ENCODE peak calls at places on chromosomes 16 and 17, in four cellular contexts. Z is K562, N is GM12878, J is HCT116. Q is an unnamed sample.

GRCh38 chr16:81214745-81215166 is 23.7 kb upstream of the BCO1 start:
- DNase-seq in Z (peak; percentile 64), N (no peak), J (peak; percentile 37), Q (peak; percentile 65)

GRCh38 chr16:82183004-82183397 is 13.0 kb upstream of the MPHOSPH6 start:
- DNase-seq in Z (no peak), N (no peak), J (no peak), Q (no peak)

GRCh38 chr16:49468611-49469322 is 95.2 kb downstream of the C16orf78 start:
- DNase-seq in Z (no peak), N (no peak), J (no peak), Q (no peak)

GRCh38 chr16:67726106-67727034 is 7.3 kb upstream of the GFOD2 start:
- DNase-seq in N (no peak), J (no peak), Z (peak; percentile 19), Q (no peak)

GRCh38 chr16:67393111-67393789 is at the start of gene TPPP3:
- DNase-seq in N (no peak), J (no peak), Z (peak; percentile 94), Q (no peak)

GRCh38 chr17:38562215-38562569 is 43.6 kb downstream of the SRCIN1 start:
- DNase-seq in J (no peak), N (no peak), Z (no peak), Q (no peak)

GRCh38 chr17:51793686-51794085 is 364.8 kb downstream of the CA10 start:
- DNase-seq in N (no peak), J (no peak), Z (no peak), Q (no peak)

GRCh38 chr16:86707171-86707570 is 128.8 kb downstream of the FOXL1 start:
- DNase-seq in Z (no peak), N (no peak), J (no peak), Q (no peak)

GRCh38 chr17:41511130-41511529 is 5.7 kb upstream of the KRT13 start:
- DNase-seq in J (no peak), Z (peak; percentile 89), N (no peak), Q (no peak)

GRCh38 chr16:59886021-59886420 is 1151.9 kb upstream of the GOT2 start:
- DNase-seq in J (no peak), Z (no peak), N (no peak), Q (no peak)

GRCh38 chr17:64025732-64026294 is 5.4 kb upstream of the ICAM2 start:
- DNase-seq in Z (peak; percentile 95), J (peak; percentile 84), N (peak; percentile 55), Q (no peak)

GRCh38 chr17:71942626-71943025 is 178.2 kb upstream of the SOX9 start:
- DNase-seq in J (no peak), N (no peak), Z (no peak), Q (no peak)

GRCh38 chr16:75311383-75311938 is 60.0 kb upstream of the BCAR1 start:
- DNase-seq in J (no peak), Z (no peak), N (no peak), Q (no peak)

GRCh38 chr17:38440614-38441397 is 12.5 kb downstream of the ARHGAP23 start:
- DNase-seq in Z (no peak), N (no peak), J (no peak), Q (peak; percentile 55)

GRCh38 chr17:76053230-76054111 is 18.8 kb downstream of the SRP68 start:
- DNase-seq in Z (peak; percentile 62), J (peak; percentile 80), N (no peak), Q (no peak)

GRCh38 chr16:66427036-66427446 is at the start of gene BEAN1:
- DNase-seq in J (no peak), N (no peak), Z (peak; percentile 23), Q (peak; percentile 36)

GRCh38 chr17:77593081-77593480 is 365.4 kb upstream of the TNRC6C start:
- DNase-seq in J (no peak), N (no peak), Z (no peak), Q (no peak)

GRCh38 chr17:59427996-59428395 is 96.5 kb downstream of the YPEL2 start:
- DNase-seq in J (no peak), N (no peak), Z (no peak), Q (no peak)
- TF ChIP-seq JUND in J (no peak), N (no peak), Z (no peak), Q (no peak)

DNA sequence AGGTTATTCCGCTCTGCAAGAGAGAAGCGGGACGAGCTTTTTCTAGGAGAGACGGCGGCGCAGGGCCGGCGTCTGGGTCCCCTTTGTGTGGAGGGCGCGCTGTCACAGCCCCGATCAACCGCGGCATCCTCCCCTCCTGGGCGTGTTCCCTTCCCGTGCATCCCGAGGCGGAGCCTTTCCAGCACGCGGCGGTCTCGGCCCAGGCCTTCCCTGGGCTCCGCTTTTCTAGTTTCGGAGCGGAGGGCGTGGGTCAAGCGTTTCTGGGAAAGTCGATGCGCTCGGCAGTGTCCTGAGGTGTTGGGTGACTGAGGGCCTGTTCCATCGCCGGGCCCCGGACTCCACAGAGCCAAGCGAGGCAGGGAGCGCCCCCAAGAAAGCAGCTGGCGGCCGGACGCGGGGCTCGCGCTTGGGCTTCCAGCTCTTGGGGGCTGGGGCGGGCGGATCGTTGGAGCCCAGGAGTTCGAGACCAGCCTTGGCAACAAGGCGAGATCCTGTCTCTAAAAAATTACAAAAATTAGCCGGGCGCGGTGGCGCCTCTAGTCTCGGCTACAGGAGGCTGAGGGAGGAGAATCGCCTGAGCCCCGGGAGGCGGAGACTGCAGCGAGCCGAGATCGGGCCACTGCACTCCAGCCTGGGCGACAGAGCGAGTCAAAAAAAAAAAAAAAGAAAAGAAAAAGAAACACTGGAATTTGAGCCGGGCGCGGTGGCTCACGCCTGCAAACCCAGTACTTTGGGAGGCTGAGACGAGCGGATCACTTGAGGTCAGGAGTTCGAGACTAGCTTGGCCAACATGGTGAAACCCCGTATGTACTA is 825 bp downstream of the IFT140 start:
- DNase-seq in Z (peak; percentile 20), N (no peak), J (no peak), Q (no peak)
- TF ChIP-seq JUND in Z (no peak), N (no peak), J (no peak), Q (no peak)

DNA sequence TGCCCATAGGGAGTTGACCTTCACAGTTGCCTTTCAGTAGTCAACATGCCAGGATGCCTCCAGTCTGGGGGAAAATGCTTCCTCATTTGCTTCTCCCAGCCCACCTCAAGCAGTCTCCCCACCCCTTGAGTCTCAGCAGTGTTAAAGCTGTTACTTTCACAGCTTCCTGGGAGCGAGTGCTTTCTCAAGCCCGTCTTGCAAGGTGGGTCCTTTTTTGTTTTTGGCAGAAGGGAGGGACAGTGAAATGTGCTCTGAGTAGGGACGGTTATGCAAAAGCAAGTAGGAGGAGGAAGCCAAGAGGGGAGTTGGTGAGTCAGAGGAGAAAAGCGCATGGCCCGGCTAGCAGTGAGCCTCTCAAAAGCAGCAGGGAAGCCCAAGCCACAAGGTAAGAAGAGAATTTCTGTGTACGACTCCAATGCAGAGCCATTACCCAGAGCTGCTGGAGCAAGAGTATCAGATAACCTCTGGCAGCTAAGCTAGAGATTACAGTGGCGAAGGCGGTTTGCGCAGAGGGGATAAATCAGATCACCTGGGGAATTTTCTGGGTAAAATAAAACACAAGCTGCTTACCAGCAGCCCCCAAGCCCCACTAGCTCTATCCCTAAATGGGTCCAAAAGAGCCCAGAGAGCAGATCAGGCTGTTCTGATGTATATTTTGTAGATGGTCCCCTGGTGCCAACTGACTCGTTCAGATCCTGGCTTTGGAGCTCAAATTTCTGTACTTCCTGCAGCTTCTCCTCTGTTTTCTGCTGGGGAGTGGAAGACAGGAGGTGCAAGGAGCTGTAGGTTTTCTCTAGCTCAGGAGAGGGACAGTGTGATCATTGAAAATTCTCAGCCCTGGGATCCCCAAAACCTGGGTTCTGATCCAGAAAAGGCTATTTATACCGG is at the start of gene CHST4:
- DNase-seq in J (no peak), N (no peak), Z (peak; percentile 4), Q (no peak)
- TF ChIP-seq JUND in J (peak; percentile 33), N (no peak), Z (no peak), Q (no peak)

DNA sequence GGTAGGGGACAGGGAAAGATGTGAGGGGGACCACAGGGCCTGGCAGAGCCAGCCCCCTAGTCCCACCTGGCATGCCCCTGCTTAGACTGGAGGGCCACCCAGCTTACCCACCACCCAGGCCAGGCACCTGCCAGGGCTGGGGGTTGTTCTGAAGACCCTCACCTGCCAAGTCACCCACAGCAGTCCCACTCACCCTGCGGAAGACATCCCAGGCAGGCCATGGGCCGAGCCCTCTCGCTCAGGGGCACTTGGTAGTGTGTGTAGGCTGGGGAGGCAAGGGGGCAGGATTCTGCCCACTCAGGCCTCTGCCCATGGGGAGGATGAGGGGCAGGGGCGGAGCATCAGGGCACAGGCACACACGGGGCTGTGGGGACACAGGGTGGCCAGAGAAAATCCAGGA is 4.0 kb downstream of the PLCD3 start:
- DNase-seq in N (no peak), Z (no peak), J (no peak), Q (no peak)
- TF ChIP-seq JUND in N (no peak), Z (no peak), J (no peak), Q (no peak)

GRCh38 chr17:16013943-16014407 is 14.4 kb downstream of the TTC19 start:
- DNase-seq in N (no peak), Z (no peak), J (peak; percentile 36), Q (no peak)
- TF ChIP-seq JUND in N (no peak), Z (no peak), J (no peak), Q (no peak)

GRCh38 chr17:32588982-32589381 is 102.2 kb downstream of the CDK5R1 start:
- DNase-seq in N (no peak), J (peak; percentile 12), Z (peak; percentile 29), Q (peak; percentile 21)
- TF ChIP-seq JUND in N (no peak), J (no peak), Z (no peak), Q (no peak)

DNA sequence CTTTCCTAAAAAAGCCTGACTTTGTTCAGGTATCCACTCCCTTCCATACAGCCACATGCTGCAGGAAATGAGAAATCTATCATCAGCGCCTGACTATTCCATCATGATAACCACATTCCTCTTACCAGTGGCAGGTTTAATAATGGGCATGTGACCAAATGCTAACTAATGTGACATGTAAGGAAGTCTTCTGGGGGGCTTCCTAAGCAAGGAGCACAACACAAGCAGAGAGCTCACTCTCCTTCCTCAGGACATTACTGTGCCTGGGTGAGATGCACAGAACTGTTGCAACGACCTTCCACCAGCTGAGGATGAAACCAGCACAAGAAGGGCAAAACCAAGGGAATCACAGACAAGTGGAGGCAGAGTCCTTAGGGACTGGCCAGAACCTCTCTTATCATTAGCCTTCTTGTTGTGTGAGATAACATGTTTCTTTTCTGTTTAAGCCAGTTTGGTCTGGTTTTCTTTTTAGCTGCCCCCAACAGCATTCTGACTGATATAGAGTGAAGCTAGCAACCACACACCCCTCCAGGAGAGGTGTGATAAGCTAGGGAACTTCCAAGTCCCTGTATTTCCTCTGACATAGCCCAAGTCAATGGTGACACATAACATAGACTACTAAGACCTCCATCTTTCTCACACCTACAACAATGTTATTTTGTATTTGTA is 16.9 kb downstream of the MYO1D start:
- DNase-seq in N (no peak), J (no peak), Z (peak; percentile 91), Q (no peak)
- TF ChIP-seq JUND in N (peak; percentile 39), J (no peak), Z (peak; percentile 50), Q (no peak)

DNA sequence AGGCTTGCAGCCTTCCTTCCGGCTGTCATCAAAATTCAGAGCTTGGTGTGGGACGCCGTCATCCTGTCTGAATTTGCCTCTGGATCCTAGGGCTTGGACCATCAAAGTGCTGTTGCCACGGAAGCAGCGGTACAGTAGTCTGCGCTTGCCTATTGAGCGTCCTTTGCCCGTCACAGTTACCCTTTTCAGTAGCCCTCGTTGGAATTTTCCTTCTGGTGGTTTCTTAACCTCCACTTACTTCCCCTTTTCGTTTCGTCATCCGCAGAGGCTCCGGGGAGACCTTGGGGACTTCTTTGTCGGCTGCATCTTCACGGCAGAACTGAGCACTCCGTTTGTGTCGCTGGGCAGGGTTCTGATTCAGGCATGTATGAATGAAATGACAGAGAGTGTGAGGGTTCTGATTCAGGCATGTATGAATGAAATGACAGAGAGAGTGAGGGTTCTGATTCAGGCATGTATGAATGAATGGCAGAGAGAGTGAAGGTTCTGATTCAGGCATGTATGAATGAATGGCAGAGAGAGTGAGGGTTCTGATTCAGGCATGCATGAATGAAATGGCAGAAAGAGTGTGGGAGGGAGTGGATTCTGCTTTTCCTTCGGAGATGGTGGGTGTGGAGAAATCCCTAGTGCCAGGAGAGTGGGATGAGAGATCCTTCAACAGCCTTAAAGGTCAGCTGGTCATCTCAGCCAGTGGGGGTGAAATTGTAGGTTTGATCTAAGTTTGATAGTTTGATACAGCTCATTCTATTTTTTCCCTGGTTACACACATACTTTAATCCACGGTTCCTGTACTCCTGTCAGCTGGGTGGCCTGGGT is 8.1 kb downstream of the TLCD3A start:
- DNase-seq in Z (no peak), N (peak; percentile 66), J (no peak), Q (no peak)
- TF ChIP-seq JUND in Z (no peak), N (no peak), J (no peak), Q (no peak)